ENCODE peak calls at places on chromosomes 4 and X, in four cellular contexts. One of them, this sample, is unnamed.

GRCh38 chrX:37302569-37302968 is 46.6 kb upstream of the PRRG1 start:
- DNase-seq in WTC11: peak; percentile 29
- DNase-seq in HepG2: peak; percentile 7
- DNase-seq in K562: no peak
- DNase-seq in this sample: peak; percentile 13

GRCh38 chr4:1825326-1825725 is 30.6 kb downstream of the LETM1 start:
- DNase-seq in WTC11: no peak
- DNase-seq in HepG2: no peak
- DNase-seq in K562: no peak
- DNase-seq in this sample: no peak

GRCh38 chr4:163350672-163351071 is 7.0 kb downstream of the NPY5R start:
- DNase-seq in WTC11: no peak
- DNase-seq in HepG2: no peak
- DNase-seq in K562: no peak
- DNase-seq in this sample: no peak

GRCh38 chr4:127370495-127371069 is 262.2 kb upstream of the INTU start:
- DNase-seq in WTC11: no peak
- DNase-seq in HepG2: no peak
- DNase-seq in K562: no peak
- DNase-seq in this sample: no peak

GRCh38 chr4:140675599-140676231 is 80.5 kb downstream of the TBC1D9 start:
- DNase-seq in WTC11: no peak
- DNase-seq in HepG2: no peak
- DNase-seq in K562: no peak
- DNase-seq in this sample: no peak

GRCh38 chr4:88963817-88964216 is 93.2 kb downstream of the FAM13A start:
- DNase-seq in WTC11: no peak
- DNase-seq in HepG2: no peak
- DNase-seq in K562: no peak
- DNase-seq in this sample: no peak

GRCh38 chr4:71426381-71427042 is 87.7 kb downstream of the SLC4A4 start:
- DNase-seq in WTC11: no peak
- DNase-seq in HepG2: no peak
- DNase-seq in K562: no peak
- DNase-seq in this sample: no peak

GRCh38 chrX:153794897-153795816 is 689 bp downstream of the SSR4 start:
- DNase-seq in WTC11: no peak
- DNase-seq in HepG2: no peak
- DNase-seq in K562: peak; percentile 61
- DNase-seq in this sample: peak; percentile 23

GRCh38 chr4:82578935-82579334 is 17.1 kb upstream of the TMEM150C start:
- DNase-seq in WTC11: no peak
- DNase-seq in HepG2: no peak
- DNase-seq in K562: no peak
- DNase-seq in this sample: peak; percentile 26

GRCh38 chr4:56430203-56430602 is 5.2 kb downstream of the PPAT start:
- DNase-seq in WTC11: no peak
- DNase-seq in HepG2: no peak
- DNase-seq in K562: no peak
- DNase-seq in this sample: no peak

GRCh38 chr4:165874072-165874798 is 1.2 kb downstream of the TLL1 start:
- DNase-seq in WTC11: peak; percentile 18
- DNase-seq in HepG2: no peak
- DNase-seq in K562: no peak
- DNase-seq in this sample: peak; percentile 22

GRCh38 chrX:102712967-102713677 is 874 bp downstream of the GPRASP2 start:
- DNase-seq in WTC11: peak; percentile 35
- DNase-seq in HepG2: no peak
- DNase-seq in K562: peak; percentile 33
- DNase-seq in this sample: peak; percentile 54

GRCh38 chrX:9657590-9658256 is 107.9 kb downstream of the GPR143 start:
- DNase-seq in WTC11: no peak
- DNase-seq in HepG2: no peak
- DNase-seq in K562: no peak
- DNase-seq in this sample: no peak

GRCh38 chr4:109007976-109008375 is 245.1 kb upstream of the ETNPPL start:
- DNase-seq in WTC11: no peak
- DNase-seq in HepG2: no peak
- DNase-seq in K562: no peak
- DNase-seq in this sample: no peak

GRCh38 chr4:7660640-7661039 is 225.9 kb upstream of the PSAPL1 start:
- DNase-seq in WTC11: no peak
- DNase-seq in HepG2: no peak
- DNase-seq in K562: no peak
- DNase-seq in this sample: no peak

GRCh38 chr4:7658297-7659204 is 223.8 kb upstream of the PSAPL1 start:
- DNase-seq in WTC11: no peak
- DNase-seq in HepG2: peak; percentile 20
- DNase-seq in K562: no peak
- DNase-seq in this sample: no peak

GRCh38 chr4:7660176-7660540 is 225.4 kb upstream of the PSAPL1 start:
- DNase-seq in WTC11: no peak
- DNase-seq in HepG2: no peak
- DNase-seq in K562: no peak
- DNase-seq in this sample: no peak

GRCh38 chr4:7661066-7661748 is 226.5 kb upstream of the PSAPL1 start:
- DNase-seq in WTC11: no peak
- DNase-seq in HepG2: no peak
- DNase-seq in K562: no peak
- DNase-seq in this sample: no peak

GRCh38 chr4:7659429-7660175 is 224.9 kb upstream of the PSAPL1 start:
- DNase-seq in WTC11: no peak
- DNase-seq in HepG2: no peak
- DNase-seq in K562: no peak
- DNase-seq in this sample: no peak
- TF ChIP-seq ELF4 in WTC11: no peak
- TF ChIP-seq ELF4 in HepG2: no peak
- TF ChIP-seq ELF4 in K562: no peak
- TF ChIP-seq ELF4 in this sample: no peak

GRCh38 chr4:8391972-8392371 is 48.6 kb downstream of the ACOX3 start:
- DNase-seq in WTC11: no peak
- DNase-seq in HepG2: no peak
- DNase-seq in K562: no peak
- DNase-seq in this sample: no peak
- TF ChIP-seq ELF4 in WTC11: no peak
- TF ChIP-seq ELF4 in HepG2: no peak
- TF ChIP-seq ELF4 in K562: no peak
- TF ChIP-seq ELF4 in this sample: no peak

GRCh38 chr4:73434311-73434710 is 1.7 kb upstream of the AFP start:
- DNase-seq in WTC11: no peak
- DNase-seq in HepG2: peak; percentile 45
- DNase-seq in K562: peak; percentile 9
- DNase-seq in this sample: peak; percentile 17
- TF ChIP-seq ELF4 in WTC11: no peak
- TF ChIP-seq ELF4 in HepG2: no peak
- TF ChIP-seq ELF4 in K562: no peak
- TF ChIP-seq ELF4 in this sample: no peak

DNA sequence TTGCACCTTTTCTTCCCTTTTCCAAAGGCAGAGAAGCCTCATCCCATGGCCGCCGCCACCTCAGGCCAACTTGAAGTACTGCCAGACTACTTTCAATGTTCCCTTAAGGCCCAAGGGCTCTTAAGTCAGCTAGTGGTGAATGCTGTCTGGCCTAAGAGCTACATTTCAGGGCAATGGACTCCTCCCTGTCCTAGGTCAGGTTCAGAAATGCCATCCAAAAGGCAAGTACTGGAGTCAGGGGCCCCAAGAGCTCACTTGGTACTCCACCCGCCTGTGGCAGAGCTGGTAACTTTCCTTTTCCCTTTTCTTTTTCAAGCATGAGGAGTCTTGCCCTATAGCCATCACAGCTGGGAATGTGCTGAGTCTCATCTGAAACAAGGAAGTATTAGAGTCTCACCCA is 327.1 kb downstream of the NAP1L3 start:
- DNase-seq in WTC11: no peak
- DNase-seq in HepG2: no peak
- DNase-seq in K562: no peak
- DNase-seq in this sample: no peak
- TF ChIP-seq ELF4 in WTC11: no peak
- TF ChIP-seq ELF4 in HepG2: no peak
- TF ChIP-seq ELF4 in K562: no peak
- TF ChIP-seq ELF4 in this sample: no peak

GRCh38 chr4:112896326-112896892 is 153.0 kb upstream of the ANK2 start:
- DNase-seq in WTC11: no peak
- DNase-seq in HepG2: no peak
- DNase-seq in K562: no peak
- DNase-seq in this sample: no peak

GRCh38 chr4:112900416-112900815 is 149.0 kb upstream of the ANK2 start:
- DNase-seq in WTC11: no peak
- DNase-seq in HepG2: peak; percentile 17
- DNase-seq in K562: no peak
- DNase-seq in this sample: no peak

GRCh38 chr4:112895785-112896184 is 153.7 kb upstream of the ANK2 start:
- DNase-seq in WTC11: peak; percentile 18
- DNase-seq in HepG2: no peak
- DNase-seq in K562: no peak
- DNase-seq in this sample: no peak

GRCh38 chr4:112897548-112897947 is 151.9 kb upstream of the ANK2 start:
- DNase-seq in WTC11: peak; percentile 22
- DNase-seq in HepG2: peak; percentile 23
- DNase-seq in K562: no peak
- DNase-seq in this sample: no peak

GRCh38 chr4:112898357-112899141 is 150.9 kb upstream of the ANK2 start:
- DNase-seq in WTC11: no peak
- DNase-seq in HepG2: peak; percentile 3
- DNase-seq in K562: no peak
- DNase-seq in this sample: no peak
- TF ChIP-seq ELF4 in WTC11: no peak
- TF ChIP-seq ELF4 in HepG2: no peak
- TF ChIP-seq ELF4 in K562: no peak
- TF ChIP-seq ELF4 in this sample: no peak

GRCh38 chr4:174398728-174399127 is 115.0 kb downstream of the CEP44 start:
- DNase-seq in WTC11: no peak
- DNase-seq in HepG2: no peak
- DNase-seq in K562: no peak
- DNase-seq in this sample: no peak
- TF ChIP-seq ELF4 in WTC11: no peak
- TF ChIP-seq ELF4 in HepG2: no peak
- TF ChIP-seq ELF4 in K562: no peak
- TF ChIP-seq ELF4 in this sample: no peak

GRCh38 chrX:49066690-49067089 is 7.1 kb downstream of the PRAF2 start:
- DNase-seq in WTC11: no peak
- DNase-seq in HepG2: no peak
- DNase-seq in K562: no peak
- DNase-seq in this sample: no peak
- TF ChIP-seq ELF4 in WTC11: no peak
- TF ChIP-seq ELF4 in HepG2: no peak
- TF ChIP-seq ELF4 in K562: no peak
- TF ChIP-seq ELF4 in this sample: no peak

GRCh38 chr4:15988222-15988621 is 25.2 kb upstream of the FGFBP2 start:
- DNase-seq in WTC11: no peak
- DNase-seq in HepG2: no peak
- DNase-seq in K562: no peak
- DNase-seq in this sample: no peak
- TF ChIP-seq ELF4 in WTC11: no peak
- TF ChIP-seq ELF4 in HepG2: no peak
- TF ChIP-seq ELF4 in K562: no peak
- TF ChIP-seq ELF4 in this sample: no peak